ENCODE peak calls at places on chromosomes 4 and X, in four cellular contexts. O is bronchial epithelial cell, V is MG63, C is AG04450. R is an unnamed sample. For H3K27me3, the result is how much of the 10 kb centered on the place peaks cover.

GRCh38 chr4:102554988-102555387 is 53.8 kb downstream of the NFKB1 start:
- DNase-seq in V (no peak), O (no peak), C (no peak), R (peak)

GRCh38 chr4:84573738-84574720 is 8.9 kb upstream of the CDS1 start:
- DNase-seq in C (no peak), V (no peak), O (peak), R (no peak)

GRCh38 chrX:123087326-123087725 is 96.8 kb upstream of the GRIA3 start:
- DNase-seq in C (no peak), V (no peak), O (peak), R (no peak)

GRCh38 chr4:41709844-41710481 is 38.6 kb downstream of the PHOX2B start:
- DNase-seq in V (no peak), C (peak), O (peak), R (peak)

GRCh38 chr4:10013722-10014121 is 7.6 kb downstream of the SLC2A9 start:
- DNase-seq in V (peak), O (peak), C (no peak), R (peak)

GRCh38 chr4:113998531-113998930 is 19.1 kb upstream of the ARSJ start:
- DNase-seq in V (no peak), C (no peak), O (no peak), R (no peak)

GRCh38 chr4:69995526-69996016 is at the start of gene STATH:
- DNase-seq in O (peak), V (no peak), C (no peak), R (no peak)

GRCh38 chrX:2501246-2502102 is 698 bp upstream of the DHRSX start:
- DNase-seq in V (no peak), C (no peak), O (no peak), R (no peak)

GRCh38 chr4:156321203-156321602 is 367.5 kb upstream of the CTSO start:
- DNase-seq in V (peak), O (peak), C (peak), R (no peak)

GRCh38 chr4:156109943-156110925 is 156.6 kb upstream of the CTSO start:
- DNase-seq in V (no peak), O (peak), C (no peak), R (no peak)

GRCh38 chrX:153928846-153929245 is 2.8 kb upstream of the ARHGAP4 start:
- DNase-seq in O (no peak), V (no peak), C (no peak), R (no peak)

GRCh38 chrX:106484233-106484632 is 127.5 kb upstream of the RADX start:
- DNase-seq in C (no peak), O (peak), V (no peak), R (no peak)

GRCh38 chrX:106898462-106898861 is 4.7 kb downstream of the RIPPLY1 start:
- DNase-seq in O (peak), C (no peak), V (no peak), R (no peak)

GRCh38 chr4:145481164-145481941 is at the start of gene SMAD1:
- DNase-seq in V (peak), O (peak), C (peak), R (peak)

GRCh38 chr4:142559986-142560385 is 286.1 kb downstream of the INPP4B start:
- DNase-seq in V (no peak), O (no peak), C (no peak), R (no peak)

GRCh38 chrX:47358387-47359065 is 11.9 kb upstream of the ZNF157 start:
- DNase-seq in C (no peak), V (no peak), O (no peak), R (no peak)

GRCh38 chr4:115361781-115362180 is 248.4 kb upstream of the NDST4 start:
- DNase-seq in O (peak), V (no peak), C (no peak), R (no peak)

GRCh38 chr4:82419451-82419850 is 10.8 kb downstream of the HNRNPDL start:
- DNase-seq in V (no peak), O (no peak), C (no peak), R (no peak)

GRCh38 chr4:129239088-129239487 is 143.1 kb downstream of the C4orf33 start:
- DNase-seq in O (no peak), C (no peak), V (no peak), R (no peak)

GRCh38 chr4:140756292-140757219 is at the start of gene TBC1D9:
- DNase-seq in C (no peak), O (peak), V (peak), R (peak)

GRCh38 chr4:103264905-103265304 is 66.8 kb upstream of the CENPE start:
- DNase-seq in O (no peak), C (no peak), V (no peak), R (no peak)

GRCh38 chr4:83107636-83108035 is 6.9 kb downstream of the PLAC8 start:
- DNase-seq in V (no peak), C (no peak), O (no peak), R (no peak)

GRCh38 chr4:1048781-1049590 is 37.6 kb downstream of the FGFRL1 start:
- DNase-seq in C (no peak), V (no peak), O (no peak), R (no peak)

GRCh38 chr4:13368262-13368661 is 115.9 kb downstream of the RAB28 start:
- DNase-seq in O (no peak), V (no peak), C (no peak), R (peak)

GRCh38 chrX:134144231-134144630 is 92.8 kb upstream of the CCDC160 start:
- DNase-seq in O (peak), C (no peak), V (no peak), R (peak)

GRCh38 chrX:69032601-69033000 is 132.7 kb downstream of the PJA1 start:
- DNase-seq in C (no peak), O (peak), V (no peak), R (no peak)

GRCh38 chr4:28508649-28509048 is 1648.0 kb downstream of the STIM2 start:
- DNase-seq in V (no peak), O (no peak), C (no peak), R (no peak)

GRCh38 chr4:113355550-113356371 is 306.3 kb downstream of the ANK2 start:
- DNase-seq in C (peak), O (peak), V (peak), R (peak)

GRCh38 chr4:190121759-190122158 is 51.8 kb upstream of the DUX4 start:
- DNase-seq in O (no peak), V (no peak), C (no peak), R (no peak)

GRCh38 chr4:10114607-10115006 is 2.0 kb downstream of the WDR1 start:
- DNase-seq in C (no peak), V (no peak), O (no peak), R (no peak)

GRCh38 chrX:6371353-6371752 is 142.7 kb upstream of the NLGN4X start:
- DNase-seq in C (no peak), O (no peak), V (no peak), R (no peak)

GRCh38 chr4:138868562-138868961 is 147.0 kb upstream of the NOCT start:
- DNase-seq in C (peak), V (no peak), O (no peak), R (no peak)

GRCh38 chrX:150692837-150693781 is at the start of gene MTMR1:
- DNase-seq in O (no peak), V (peak), C (no peak), R (peak)

GRCh38 chrX:120308558-120308957 is 2.7 kb downstream of the TMEM255A start:
- DNase-seq in C (no peak), O (no peak), V (no peak), R (no peak)
- H3K27me3 ChIP-seq in C (under half), O (under half), V (under half), R (under half)

DNA sequence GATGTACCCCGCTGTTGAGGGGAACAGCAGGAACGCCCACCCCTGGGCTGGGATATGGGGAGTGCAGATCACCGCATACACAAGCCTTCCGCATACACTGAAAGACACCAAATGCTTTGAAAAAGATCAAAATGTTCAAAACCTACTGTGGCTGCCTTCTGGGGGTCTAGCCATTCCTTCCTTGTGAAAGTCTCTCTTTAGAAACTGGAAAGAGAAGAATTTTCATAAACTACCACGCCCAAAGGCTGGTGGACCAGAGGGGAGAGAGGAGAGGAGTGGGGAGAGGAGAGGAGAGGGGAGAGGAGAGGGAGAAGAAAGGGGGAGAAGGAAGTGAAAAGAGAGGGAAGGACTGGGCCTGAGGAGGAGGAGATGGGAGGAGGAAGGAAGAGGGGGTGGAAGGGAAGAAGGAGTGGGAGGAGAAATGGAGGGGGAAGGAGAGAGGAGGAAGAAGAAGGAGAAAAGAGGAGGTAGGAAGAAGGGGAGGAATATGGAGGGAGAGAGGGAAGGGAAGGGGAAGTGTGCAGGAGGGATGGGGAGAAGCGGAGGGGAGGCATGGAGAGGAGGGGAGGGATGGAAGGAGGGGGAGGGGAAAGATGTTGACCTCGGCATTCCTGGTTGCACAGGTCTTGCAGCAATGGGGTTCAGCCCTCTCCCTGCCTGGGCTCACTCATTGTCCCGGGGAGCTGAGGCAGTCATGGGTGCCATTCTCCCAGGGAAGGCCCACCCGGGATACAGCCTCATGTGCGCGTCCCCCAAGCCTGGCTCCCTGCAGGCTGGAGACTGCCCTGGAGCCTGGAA is 5.5 kb upstream of the HMX1 start:
- DNase-seq in C (no peak), V (no peak), O (no peak), R (no peak)
- H3K27me3 ChIP-seq in C (under half), V (under half), O (under half), R (under half)

DNA sequence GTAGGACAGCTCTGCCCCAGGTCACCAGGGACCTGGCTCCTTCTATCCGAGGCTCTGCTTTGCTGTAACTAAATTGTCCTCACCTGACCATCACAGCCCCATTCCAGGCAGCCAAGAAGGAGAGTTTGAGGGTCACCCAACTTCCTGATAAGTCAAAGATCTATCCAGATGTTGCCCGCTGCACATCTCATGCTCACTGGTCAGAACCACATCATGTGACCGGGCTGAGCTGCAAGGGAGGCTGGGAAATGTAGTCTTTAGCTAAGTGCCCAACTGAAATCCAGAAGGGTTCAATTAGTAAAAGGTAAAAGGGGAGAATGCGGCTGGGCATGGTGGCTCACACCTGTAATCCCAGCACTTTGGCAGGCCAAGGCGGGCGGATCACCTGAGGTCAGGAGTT is 18.4 kb downstream of the HMX1 start:
- DNase-seq in V (no peak), O (no peak), C (no peak), R (no peak)
- H3K27me3 ChIP-seq in V (under half), O (under half), C (under half), R (half or more)

GRCh38 chr4:2418652-2419571 is at the start of gene CFAP99:
- DNase-seq in C (peak), V (peak), O (peak), R (peak)

GRCh38 chr4:2419814-2420213 is 1.1 kb downstream of the CFAP99 start:
- DNase-seq in V (no peak), O (no peak), C (no peak), R (no peak)

GRCh38 chr4:2417196-2417764 is 1.2 kb downstream of the ZFYVE28 start:
- DNase-seq in C (no peak), O (no peak), V (no peak), R (no peak)

GRCh38 chr4:2416564-2417195 is 1.8 kb downstream of the ZFYVE28 start:
- DNase-seq in C (no peak), V (peak), O (no peak), R (no peak)

GRCh38 chr4:2417765-2418651 is at the start of gene ZFYVE28:
- DNase-seq in O (no peak), C (no peak), V (no peak), R (no peak)
- H3K27me3 ChIP-seq in O (under half), C (half or more), V (under half), R (under half)

GRCh38 chrX:44967221-44967620 is 94.2 kb downstream of the KDM6A start:
- DNase-seq in V (no peak), C (no peak), O (no peak), R (no peak)
- H3K27me3 ChIP-seq in V (under half), C (under half), O (under half), R (under half)

GRCh38 chrX:78104447-78105176 is 564 bp downstream of the PGK1 start:
- DNase-seq in C (no peak), O (peak), V (peak), R (peak)
- H3K27me3 ChIP-seq in C (under half), O (under half), V (under half), R (under half)

GRCh38 chr4:118360101-118360500 is 7.3 kb upstream of the PRSS12 start:
- DNase-seq in C (no peak), O (no peak), V (no peak), R (no peak)
- H3K27me3 ChIP-seq in C (under half), O (under half), V (under half), R (under half)

GRCh38 chrX:152601848-152602616 is 35.7 kb upstream of the GABRQ start:
- DNase-seq in C (no peak), V (peak), O (peak), R (peak)

GRCh38 chrX:152600853-152601635 is 36.7 kb upstream of the GABRQ start:
- DNase-seq in V (peak), C (no peak), O (no peak), R (no peak)
- H3K27me3 ChIP-seq in V (under half), C (under half), O (under half), R (under half)

GRCh38 chr4:75886104-75886503 is 16.1 kb downstream of the PPEF2 start:
- DNase-seq in V (no peak), C (no peak), O (no peak), R (no peak)
- H3K27me3 ChIP-seq in V (under half), C (under half), O (under half), R (under half)